ENCODE peak calls at places on chromosomes 2 and 18, in six cellular contexts. X, Q, G, V, B and Z are unnamed samples.

GRCh38 chr2:65710779-65711295 is 278.4 kb upstream of the SPRED2 start:
- DNase-seq in Q (no peak), B (peak; percentile 45), V (no peak), X (peak; percentile 8), G (peak; percentile 43), Z (peak; percentile 10)

GRCh38 chr2:237497820-237498128 is 10.7 kb downstream of the MLPH start:
- DNase-seq in V (no peak), B (peak; percentile 9), G (no peak), X (peak; percentile 47), Q (no peak), Z (peak; percentile 57)

GRCh38 chr2:27717070-27717453 is 53.4 kb downstream of the SLC4A1AP start:
- DNase-seq in B (peak; percentile 69), Q (no peak), V (no peak), G (no peak), X (peak; percentile 42), Z (peak; percentile 46)

GRCh38 chr2:3349211-3349693 is 28.4 kb downstream of the EIPR1 start:
- DNase-seq in X (peak; percentile 17), B (no peak), G (no peak), Q (no peak), V (no peak), Z (no peak)

GRCh38 chr2:71672640-71673401 is 219.5 kb downstream of the DYSF start:
- DNase-seq in V (peak; percentile 41), G (peak; percentile 26), Q (no peak), B (no peak), X (no peak), Z (no peak)

GRCh38 chr2:99890616-99891259 is 251.7 kb downstream of the AFF3 start:
- DNase-seq in X (no peak), Q (no peak), G (no peak), V (no peak), B (no peak), Z (no peak)

GRCh38 chr18:50473896-50474295 is 86.0 kb upstream of the MAPK4 start:
- DNase-seq in Q (no peak), X (no peak), B (no peak), G (no peak), V (no peak), Z (no peak)

GRCh38 chr2:169909376-169909775 is 82.1 kb downstream of the UBR3 start:
- DNase-seq in Q (no peak), G (no peak), V (no peak), B (no peak), X (no peak), Z (no peak)

GRCh38 chr2:30722936-30723725 is 84.1 kb downstream of the CAPN13 start:
- DNase-seq in Q (no peak), B (no peak), X (no peak), V (peak; percentile 26), G (peak; percentile 8), Z (no peak)

GRCh38 chr18:21433436-21433835 is 167.1 kb downstream of the ESCO1 start:
- DNase-seq in Q (no peak), V (no peak), B (no peak), G (no peak), X (no peak), Z (no peak)

GRCh38 chr2:12960671-12961070 is 243.9 kb downstream of the TRIB2 start:
- DNase-seq in Q (no peak), G (no peak), V (no peak), X (peak; percentile 16), B (no peak), Z (no peak)

GRCh38 chr2:118604831-118605230 is 242.6 kb downstream of the EN1 start:
- DNase-seq in X (no peak), G (no peak), B (no peak), Q (no peak), V (no peak), Z (no peak)

GRCh38 chr18:22063077-22063476 is 106.3 kb upstream of the GATA6 start:
- DNase-seq in G (no peak), V (no peak), Q (no peak), B (no peak), X (no peak), Z (peak; percentile 4)

GRCh38 chr2:68643011-68643873 is at the start of gene PROKR1:
- DNase-seq in G (peak; percentile 65), X (no peak), B (peak; percentile 70), V (peak; percentile 83), Q (peak; percentile 69), Z (peak; percentile 40)

GRCh38 chr2:176680916-176681315 is 411.7 kb downstream of the MTX2 start:
- DNase-seq in Q (no peak), G (no peak), B (no peak), X (peak; percentile 2), V (no peak), Z (no peak)

DNA sequence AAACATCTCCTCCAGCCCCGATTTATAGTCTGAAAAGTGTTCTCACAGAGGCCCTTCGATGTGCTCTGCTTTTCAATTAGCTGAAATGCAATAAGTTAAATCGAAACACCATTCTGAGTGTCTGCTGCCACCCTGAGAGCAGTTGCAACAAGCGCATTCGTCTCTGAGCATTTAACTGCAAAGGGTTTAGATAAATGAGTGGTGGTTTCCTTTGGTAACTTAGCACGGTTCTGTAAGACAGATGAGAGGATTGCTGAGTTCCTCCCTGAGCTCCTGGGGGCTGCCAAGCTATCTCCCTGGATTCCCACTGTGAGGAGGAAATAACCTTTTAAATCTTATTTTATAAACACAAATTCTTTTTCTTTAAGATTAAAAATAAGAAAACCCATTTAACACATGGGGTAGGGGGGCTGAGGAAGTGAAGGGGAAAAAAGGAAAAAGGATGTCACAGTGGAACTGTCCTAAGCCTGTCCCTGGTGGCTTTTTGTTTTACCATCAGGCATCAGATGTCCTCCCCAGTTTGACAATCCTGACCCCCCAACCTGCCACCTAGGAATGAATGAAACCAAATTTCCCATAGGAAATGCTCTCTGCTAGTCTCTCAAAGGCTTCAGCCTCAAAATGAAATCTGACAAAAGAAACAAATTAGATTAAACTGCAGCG is 56.4 kb upstream of the CREB1 start:
- DNase-seq in B (peak; percentile 20), X (peak; percentile 88), G (peak; percentile 61), Q (peak; percentile 41), V (no peak), Z (peak; percentile 88)
- H2BK5ac ChIP-seq in B (no peak overlapping the region), X (peak overlapping the region; percentile 89), G (no peak overlapping the region), Q (no peak overlapping the region), V (peak overlapping the region; percentile 0), Z (peak overlapping the region; percentile 20)

DNA sequence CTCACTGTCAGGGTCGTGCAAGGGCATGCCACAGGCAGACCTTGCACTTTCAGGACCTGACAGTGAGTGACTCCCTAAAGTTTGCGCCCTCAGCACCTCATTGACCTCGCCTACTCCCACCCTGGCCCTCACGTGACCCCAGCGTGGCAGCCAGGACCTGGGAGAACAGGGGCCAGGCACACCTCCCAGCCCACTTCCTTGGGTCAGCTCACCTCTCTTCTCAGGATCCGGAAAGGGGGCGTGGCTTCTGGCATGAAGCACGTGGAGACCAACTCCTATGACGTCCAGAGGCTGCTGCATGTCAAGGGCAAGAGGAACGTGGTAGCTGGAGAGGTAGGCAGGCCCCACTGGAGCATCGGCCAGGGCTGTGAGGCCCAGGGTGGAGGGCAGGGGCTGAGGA is 8.8 kb downstream of the VIL1 start:
- DNase-seq in V (no peak), B (no peak), Q (no peak), G (peak; percentile 67), X (no peak), Z (no peak)
- H4K91ac ChIP-seq in V (no peak overlapping the region), B (no peak overlapping the region), Q (no peak overlapping the region), G (no peak overlapping the region), X (no peak overlapping the region), Z (no peak overlapping the region)

DNA sequence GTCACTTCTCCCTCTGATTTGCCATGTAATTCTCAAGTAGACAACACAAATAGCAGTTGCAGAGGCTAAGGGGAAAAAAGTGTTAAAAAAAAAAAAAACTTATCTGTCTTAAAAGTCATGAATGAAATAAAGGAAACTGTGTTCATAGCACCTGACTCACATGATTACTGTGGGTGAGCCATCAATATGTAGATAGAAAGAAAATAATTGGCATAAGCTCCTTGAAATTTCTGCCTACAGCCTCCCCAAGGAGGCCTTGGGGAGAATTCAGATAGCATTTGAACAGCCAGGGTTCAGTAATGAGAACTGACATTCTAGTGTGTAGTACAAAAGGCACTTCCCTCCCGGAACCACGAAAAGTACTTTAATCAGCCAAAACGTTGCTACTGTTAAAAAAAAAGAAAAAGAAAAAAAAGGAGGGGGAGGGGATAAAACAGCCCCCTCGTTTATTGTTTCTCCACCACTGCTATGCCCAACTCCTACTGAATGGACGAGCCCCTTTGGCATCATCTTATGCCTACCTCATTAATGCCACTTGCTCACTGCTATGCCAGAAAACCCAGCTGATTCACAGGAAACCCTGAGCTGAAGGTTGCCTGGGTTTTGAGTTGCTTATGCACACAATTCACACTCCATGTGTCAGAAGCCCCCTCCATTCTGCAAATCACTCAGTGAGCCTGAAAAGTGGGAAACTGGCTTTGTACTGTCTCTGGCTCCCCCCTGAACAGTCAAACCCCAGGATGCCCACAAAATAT is 65.5 kb upstream of the KLF7 start:
- DNase-seq in Q (no peak), B (no peak), X (no peak), G (no peak), V (no peak), Z (no peak)
- H2AK5ac ChIP-seq in Q (no peak overlapping the region), B (no peak overlapping the region), X (peak overlapping the region; percentile 56), G (no peak overlapping the region), V (no peak overlapping the region), Z (no peak overlapping the region)

GRCh38 chr2:191501390-191502168 is 176.4 kb upstream of the NABP1 start:
- DNase-seq in B (peak; percentile 52), Q (no peak), V (no peak), G (no peak), X (peak; percentile 70), Z (peak; percentile 65)
- H2BK5ac ChIP-seq in B (no peak overlapping the region), Q (no peak overlapping the region), V (no peak overlapping the region), G (no peak overlapping the region), X (no peak overlapping the region), Z (no peak overlapping the region)